ENCODE peak calls at places on chromosomes 6 and 20, in five cellular contexts. S is iPS-NIHi11, J is GM20000, Q is T follicular helper cell, G is breast epithelium. B is an unnamed sample.

GRCh38 chr6:148502083-148502772 is 159.6 kb downstream of the SASH1 start:
- DNase-seq in S (no peak), J (no peak), Q (no peak), G (no peak), B (no peak)

GRCh38 chr20:35215066-35215956 is 11.2 kb upstream of the MMP24 start:
- DNase-seq in S (no peak), J (no peak), Q (no peak), G (no peak), B (no peak)

GRCh38 chr20:7673841-7674240 is 266.4 kb downstream of the HAO1 start:
- DNase-seq in S (no peak), J (no peak), Q (no peak), G (no peak), B (no peak)

GRCh38 chr20:37727247-37727956 is 33.6 kb downstream of the CTNNBL1 start:
- DNase-seq in S (peak), J (no peak), Q (no peak), G (no peak), B (no peak)

GRCh38 chr6:28474441-28475219 is 31.3 kb upstream of the ZSCAN23 start:
- DNase-seq in S (peak), J (peak), Q (no peak), G (no peak), B (peak)

GRCh38 chr6:87993331-87993730 is 54.3 kb upstream of the SPACA1 start:
- DNase-seq in S (no peak), J (no peak), Q (no peak), G (no peak), B (no peak)

GRCh38 chr20:3661836-3662665 is 1.1 kb downstream of the GFRA4 start:
- DNase-seq in S (no peak), J (no peak), Q (no peak), G (no peak), B (no peak)

GRCh38 chr20:63055575-63056235 is 48.9 kb upstream of the BHLHE23 start:
- DNase-seq in S (no peak), J (no peak), Q (no peak), G (peak), B (no peak)